ENCODE peak calls at places on chromosome X, in seven cellular contexts. N is epithelial cell of esophagus, F is neural progenitor cell, Z is A549, I is uterus, L is tibial artery, V is heart right ventricle. E is an unnamed sample.

GRCh38 chrX:130079824-130080406 is 30.4 kb downstream of the ELF4 start:
- DNase-seq in Z (peak; percentile 71), V (peak; percentile 58), F (peak; percentile 76), N (peak; percentile 67), I (peak; percentile 65), L (peak; percentile 59), E (peak; percentile 71)

GRCh38 chrX:151985955-151986354 is 11.5 kb upstream of the GABRE start:
- DNase-seq in L (peak; percentile 22), Z (peak; percentile 43), N (peak; percentile 60), F (no peak), I (no peak), V (no peak), E (no peak)

GRCh38 chrX:67604979-67605703 is 61.3 kb downstream of the AR start:
- DNase-seq in L (no peak), Z (peak; percentile 79), V (no peak), N (peak; percentile 57), F (no peak), I (no peak), E (no peak)

GRCh38 chrX:2666491-2666890 is 24.6 kb upstream of the CD99 start:
- DNase-seq in I (no peak), F (no peak), Z (no peak), V (no peak), L (no peak), N (no peak), E (no peak)

GRCh38 chrX:15497865-15498264 is 2.7 kb upstream of the BMX start:
- DNase-seq in F (peak; percentile 78), N (peak; percentile 55), V (peak; percentile 39), L (peak; percentile 24), Z (peak; percentile 50), I (no peak), E (peak; percentile 74)

GRCh38 chrX:38627683-38628082 is 66.3 kb downstream of the TSPAN7 start:
- DNase-seq in N (peak; percentile 31), V (no peak), L (no peak), Z (peak; percentile 59), I (no peak), F (peak; percentile 50), E (no peak)

GRCh38 chrX:130083656-130084382 is 26.5 kb downstream of the ELF4 start:
- DNase-seq in V (no peak), I (no peak), F (no peak), N (no peak), L (no peak), Z (no peak), E (no peak)

GRCh38 chrX:65463550-65463949 is 71.0 kb downstream of the LAS1L start:
- DNase-seq in V (no peak), L (no peak), N (no peak), F (peak; percentile 79), I (no peak), Z (no peak), E (no peak)

GRCh38 chrX:121641560-121641959 is 594.1 kb downstream of the GLUD2 start:
- DNase-seq in L (no peak), Z (peak; percentile 1), V (no peak), I (no peak), N (peak; percentile 75), F (no peak), E (no peak)

GRCh38 chrX:132750312-132751042 is 208.0 kb downstream of the HS6ST2 start:
- DNase-seq in I (no peak), V (no peak), L (no peak), N (no peak), F (no peak), Z (no peak), E (no peak)

GRCh38 chrX:110086916-110087484 is 84.1 kb downstream of the TMEM164 start:
- DNase-seq in L (no peak), F (peak; percentile 7), V (no peak), Z (peak; percentile 94), I (no peak), N (peak; percentile 92), E (no peak)

GRCh38 chrX:110026099-110026844 is 23.4 kb downstream of the TMEM164 start:
- DNase-seq in F (peak; percentile 26), I (no peak), Z (peak; percentile 59), V (no peak), L (peak; percentile 21), N (peak; percentile 91), E (no peak)

GRCh38 chrX:14039344-14039743 is 9.7 kb upstream of the GEMIN8 start:
- DNase-seq in Z (peak; percentile 54), F (peak; percentile 57), V (peak; percentile 26), N (peak; percentile 62), I (no peak), L (peak; percentile 45), E (peak; percentile 53)

GRCh38 chrX:29662101-29662500 is 553.3 kb upstream of the MAGEB2 start:
- DNase-seq in Z (peak; percentile 90), V (no peak), I (no peak), F (no peak), N (peak; percentile 66), L (no peak), E (no peak)

GRCh38 chrX:70301716-70302115 is 11.8 kb downstream of the KIF4A start:
- DNase-seq in F (no peak), I (no peak), N (no peak), L (no peak), Z (no peak), V (no peak), E (no peak)

GRCh38 chrX:6363193-6363592 is 134.5 kb upstream of the NLGN4X start:
- DNase-seq in F (no peak), V (no peak), L (no peak), Z (no peak), N (no peak), I (no peak), E (no peak)

GRCh38 chrX:17559728-17560379 is 177.4 kb upstream of the SCML1 start:
- DNase-seq in L (peak; percentile 39), N (peak; percentile 74), F (peak; percentile 26), I (no peak), Z (peak; percentile 76), V (no peak), E (no peak)

GRCh38 chrX:12978205-12979010 is 3.5 kb downstream of the TMSB4X start:
- DNase-seq in F (peak; percentile 75), I (peak; percentile 37), L (no peak), V (peak; percentile 18), Z (peak; percentile 81), N (peak; percentile 69), E (peak; percentile 73)

GRCh38 chrX:69538321-69538876 is 34.3 kb downstream of the NALF2 start:
- DNase-seq in L (peak; percentile 47), F (peak; percentile 81), Z (peak; percentile 61), V (peak; percentile 70), N (peak; percentile 62), I (peak; percentile 75), E (peak; percentile 77)

DNA sequence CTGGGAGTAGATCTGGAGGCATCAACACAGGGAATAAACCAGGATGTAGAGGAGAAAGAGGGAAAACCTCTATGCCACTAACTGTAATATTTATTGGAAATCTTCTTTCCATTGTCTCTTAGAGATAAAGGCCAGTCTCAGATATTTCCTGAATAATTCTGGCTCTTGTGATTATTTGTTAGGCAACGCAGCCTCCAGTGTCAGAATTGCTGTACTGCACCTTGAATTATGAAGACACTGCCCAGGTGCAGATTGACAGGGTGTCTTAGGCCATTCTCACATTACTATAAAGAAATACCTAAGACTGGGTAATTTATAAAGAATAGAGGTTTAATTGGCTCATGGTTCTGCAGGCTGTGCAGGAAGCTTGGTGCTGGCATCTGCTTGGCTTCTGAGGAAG is 100.7 kb upstream of the ZDHHC15 start:
- DNase-seq in V (no peak), Z (peak; percentile 1), L (no peak), N (peak; percentile 4), F (peak; percentile 16), I (no peak), E (no peak)
- TF ChIP-seq CTCF in V (no peak), Z (no peak), L (no peak), N (no peak), F (peak; percentile 49), I (no peak), E (peak; percentile 10)

GRCh38 chrX:140661657-140662056 is 47.9 kb upstream of the LINC00632 start:
- DNase-seq in L (no peak), N (peak; percentile 11), F (no peak), Z (no peak), I (no peak), V (no peak), E (no peak)
- TF ChIP-seq CTCF in L (no peak), N (peak; percentile 18), F (peak; percentile 47), Z (no peak), I (no peak), V (no peak), E (peak; percentile 13)

GRCh38 chrX:145394344-145394743 is 147.0 kb downstream of the SPANXN1 start:
- DNase-seq in I (no peak), V (no peak), F (no peak), Z (no peak), N (no peak), L (no peak), E (no peak)

GRCh38 chrX:145396612-145397011 is 149.3 kb downstream of the SPANXN1 start:
- DNase-seq in N (no peak), V (no peak), L (no peak), I (no peak), F (no peak), Z (no peak), E (no peak)

DNA sequence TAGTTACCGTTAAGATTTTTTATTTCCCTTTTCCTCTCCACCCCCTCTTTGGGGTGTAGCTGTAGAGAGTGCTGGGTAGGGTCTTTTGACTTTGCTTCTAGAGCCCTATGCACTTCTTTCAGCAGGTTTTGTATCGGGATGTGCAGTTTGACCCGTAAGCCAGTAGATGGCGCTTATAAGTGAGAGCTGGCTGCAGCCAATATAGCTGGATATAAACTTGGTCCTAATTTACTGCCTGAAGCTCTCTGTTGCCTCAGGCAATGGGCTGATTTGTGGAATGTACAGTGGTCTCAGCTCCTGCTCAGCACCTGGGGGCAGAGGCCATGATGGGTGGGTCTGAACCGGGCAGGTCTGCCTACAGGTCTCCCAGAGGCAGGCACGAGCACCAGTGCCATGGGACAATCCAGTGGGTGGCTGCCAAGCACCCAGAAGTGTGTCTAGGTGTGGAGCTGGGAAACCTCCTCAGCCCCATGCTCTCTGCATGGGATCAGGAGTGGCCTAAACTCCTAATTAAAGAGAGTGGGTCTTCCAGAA is 146.5 kb downstream of the SPANXN1 start:
- DNase-seq in Z (no peak), L (no peak), F (peak; percentile 15), I (no peak), N (no peak), V (no peak), E (peak; percentile 5)
- TF ChIP-seq CTCF in Z (no peak), L (no peak), F (peak; percentile 61), I (no peak), N (peak; percentile 15), V (no peak), E (peak; percentile 60)

DNA sequence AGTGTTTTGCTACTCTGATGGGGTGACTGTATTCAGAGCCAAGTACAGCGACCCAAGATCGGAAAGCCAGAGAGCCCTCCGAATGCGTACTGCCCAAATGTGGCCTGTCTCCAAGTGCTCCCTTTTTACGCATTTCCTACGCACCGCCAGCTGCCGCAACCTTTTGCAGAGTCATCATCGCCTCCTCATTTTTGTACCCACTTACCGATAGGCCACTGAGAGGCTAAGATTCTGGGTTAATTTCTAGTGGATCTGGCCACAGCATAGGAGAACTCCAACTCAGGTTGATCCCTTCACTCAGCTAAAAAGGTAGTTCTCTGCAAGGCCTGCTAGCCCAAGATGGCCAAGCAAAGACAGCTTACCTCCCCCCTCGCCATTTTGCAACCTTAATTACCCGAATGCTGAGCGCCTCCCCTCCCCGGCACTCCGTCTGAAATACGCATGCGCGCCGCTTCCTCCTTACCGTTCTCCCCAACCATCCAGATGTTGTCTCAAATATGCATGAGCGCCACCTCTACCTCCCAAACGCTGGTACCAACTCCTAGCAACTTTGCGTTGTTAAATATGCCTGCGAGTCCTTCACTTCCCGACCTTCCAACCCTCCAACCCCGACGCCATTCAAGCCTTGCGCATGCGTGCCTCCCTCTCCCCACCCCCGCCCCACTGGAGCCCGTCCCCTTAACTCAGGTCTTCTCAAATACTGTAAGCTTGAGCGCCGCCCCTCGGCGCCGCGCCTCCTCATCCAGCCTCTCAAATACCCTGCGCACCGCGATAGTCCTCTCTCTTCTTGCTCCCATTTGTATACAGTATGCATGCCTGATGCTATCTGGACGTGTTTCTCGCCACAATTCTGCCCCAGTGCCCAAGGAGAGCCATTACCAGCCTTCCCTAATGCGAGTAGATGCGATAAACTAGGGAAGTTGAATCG is 11.8 kb upstream of the ZCCHC13 start:
- DNase-seq in I (peak; percentile 81), F (peak; percentile 92), Z (peak; percentile 95), L (peak; percentile 92), N (peak; percentile 89), V (peak; percentile 86), E (peak; percentile 71)
- TF ChIP-seq CTCF in I (peak; percentile 16), F (peak; percentile 32), Z (peak; percentile 17), L (no peak), N (peak; percentile 19), V (no peak), E (peak; percentile 39)